ENCODE peak calls at places on chromosomes 16 and 17, in five cellular contexts. A, M, O, W and I are unnamed samples.

GRCh38 chr16:51133130-51133529 is 17.9 kb downstream of the SALL1 start:
- DNase-seq in W (no peak), M (peak), A (no peak), O (no peak), I (no peak)

GRCh38 chr16:85422374-85423185 is 190.5 kb upstream of the GSE1 start:
- DNase-seq in A (no peak), M (peak), W (no peak), O (peak), I (no peak)

GRCh38 chr17:50396261-50397110 is 837 bp downstream of the LRRC59 start:
- DNase-seq in O (peak), M (no peak), W (peak), A (no peak), I (peak)

GRCh38 chr17:68288375-68288774 is 2.6 kb downstream of the SLC16A6 start:
- DNase-seq in M (no peak), O (no peak), A (peak), W (peak), I (no peak)

GRCh38 chr17:3693829-3694231 is 2.1 kb downstream of the P2RX5 start:
- DNase-seq in O (no peak), M (no peak), A (peak), W (no peak), I (no peak)

GRCh38 chr17:65022751-65023421 is 33.7 kb downstream of the GNA13 start:
- DNase-seq in W (peak), O (no peak), M (no peak), A (no peak), I (peak)

GRCh38 chr17:29084476-29085148 is 41.7 kb downstream of the PIPOX start:
- DNase-seq in M (no peak), W (no peak), O (no peak), A (no peak), I (no peak)

GRCh38 chr17:80477647-80478478 is 1.5 kb upstream of the NPTX1 start:
- DNase-seq in W (peak), O (peak), M (peak), A (no peak), I (peak)

GRCh38 chr16:46573008-46573833 is 48.0 kb downstream of the SHCBP1 start:
- DNase-seq in A (no peak), O (no peak), M (no peak), W (peak), I (peak)

GRCh38 chr17:75822119-75822799 is 21.9 kb downstream of the UNC13D start:
- DNase-seq in M (no peak), O (no peak), A (peak), W (no peak), I (no peak)

GRCh38 chr16:10525214-10525825 is 55.1 kb downstream of the EMP2 start:
- DNase-seq in O (no peak), W (no peak), M (no peak), A (no peak), I (no peak)

GRCh38 chr17:45160505-45161287 is 979 bp upstream of the HEXIM2 start:
- DNase-seq in M (peak), A (peak), O (peak), W (peak), I (peak)
- TF ChIP-seq CTCF in M (no peak), A (peak), O (peak), W (peak), I (no peak)

DNA sequence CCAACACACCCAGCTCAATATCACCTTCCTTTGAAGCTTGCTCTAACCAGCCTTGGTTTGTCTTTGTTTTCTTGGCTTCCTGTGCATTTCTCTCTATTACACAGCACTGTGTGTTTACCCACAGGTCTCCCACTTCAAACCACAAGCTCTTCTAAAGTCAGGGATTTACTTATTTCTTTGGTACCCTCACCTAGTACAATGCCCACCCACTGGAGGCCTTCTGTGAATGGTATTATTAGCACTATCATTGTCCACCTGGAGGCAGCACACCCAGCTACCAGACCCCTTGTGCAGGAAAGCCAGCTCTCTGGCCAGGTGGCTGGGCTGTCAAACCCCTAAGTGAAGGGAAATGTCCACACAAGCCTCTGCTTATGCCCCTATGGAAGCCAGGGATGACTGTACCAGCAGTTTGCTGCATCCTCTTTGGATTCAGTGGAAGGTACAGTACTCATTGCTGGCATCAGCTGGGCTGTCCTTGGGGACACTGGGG is 9.4 kb upstream of the TOP2A start:
- DNase-seq in W (no peak), A (no peak), M (no peak), O (no peak), I (no peak)
- TF ChIP-seq CTCF in W (no peak), A (no peak), M (no peak), O (no peak), I (no peak)

GRCh38 chr16:65576139-65576538 is 454.3 kb upstream of the CDH11 start:
- DNase-seq in A (no peak), O (no peak), M (no peak), W (no peak), I (no peak)

GRCh38 chr16:65574311-65574966 is 452.6 kb upstream of the CDH11 start:
- DNase-seq in A (no peak), O (no peak), W (no peak), M (no peak), I (no peak)

GRCh38 chr16:65576631-65577030 is 454.8 kb upstream of the CDH11 start:
- DNase-seq in W (no peak), A (peak), O (no peak), M (peak), I (no peak)

GRCh38 chr16:65570261-65570660 is 448.4 kb upstream of the CDH11 start:
- DNase-seq in O (no peak), M (no peak), W (no peak), A (no peak), I (peak)

GRCh38 chr16:65572156-65572555 is 450.3 kb upstream of the CDH11 start:
- DNase-seq in O (no peak), A (no peak), W (peak), M (no peak), I (peak)
- TF ChIP-seq CTCF in O (no peak), A (no peak), W (peak), M (no peak), I (peak)

GRCh38 chr17:1908699-1909309 is 79.0 kb downstream of the RPA1 start:
- DNase-seq in M (peak), A (peak), W (peak), O (peak), I (peak)
- TF ChIP-seq CTCF in M (peak), A (peak), W (peak), O (peak), I (peak)

GRCh38 chr17:7611635-7612293 is 2.9 kb downstream of the FXR2 start:
- DNase-seq in W (no peak), O (no peak), M (no peak), A (no peak), I (no peak)

GRCh38 chr17:7612294-7612640 is 2.4 kb downstream of the FXR2 start:
- DNase-seq in W (no peak), A (no peak), M (no peak), O (no peak), I (peak)

GRCh38 chr17:7613769-7614421 is 802 bp downstream of the FXR2 start:
- DNase-seq in A (peak), M (no peak), W (peak), O (no peak), I (no peak)

GRCh38 chr17:7615265-7615747 is 609 bp upstream of the FXR2 start:
- DNase-seq in O (no peak), M (no peak), A (no peak), W (no peak), I (no peak)

GRCh38 chr17:7614422-7615264 is at the start of gene FXR2:
- DNase-seq in O (peak), A (peak), M (peak), W (peak), I (peak)
- TF ChIP-seq CTCF in O (peak), A (peak), M (peak), W (peak), I (peak)